ENCODE peak calls at places on chromosomes 4 and X, in four cellular contexts. B, S, F and G are unnamed samples.

GRCh38 chrX:19824603-19825002 is 62.8 kb downstream of the SH3KBP1 start:
- DNase-seq in B (no peak), S (no peak), F (no peak), G (no peak)

GRCh38 chr4:10326075-10326474 is 131.2 kb downstream of the ZNF518B start:
- DNase-seq in B (no peak), S (no peak), F (no peak), G (no peak)

GRCh38 chr4:6087669-6088068 is 69.4 kb upstream of the C4orf50 start:
- DNase-seq in B (peak), S (no peak), F (peak), G (peak)

GRCh38 chr4:112693507-112693906 is 56.6 kb downstream of the LARP7 start:
- DNase-seq in B (no peak), S (no peak), F (no peak), G (no peak)

GRCh38 chr4:80134936-80135701 is 62.1 kb upstream of the ANTXR2 start:
- DNase-seq in B (no peak), S (no peak), F (no peak), G (no peak)

GRCh38 chrX:56499372-56499771 is 64.1 kb upstream of the UBQLN2 start:
- DNase-seq in B (no peak), S (no peak), F (no peak), G (no peak)

GRCh38 chr4:117064297-117064696 is 21.1 kb downstream of the TRAM1L1 start:
- DNase-seq in B (no peak), S (no peak), F (no peak), G (no peak)

GRCh38 chr4:1887065-1887464 is 15.9 kb downstream of the NSD2 start:
- DNase-seq in B (no peak), S (no peak), F (no peak), G (no peak)

DNA sequence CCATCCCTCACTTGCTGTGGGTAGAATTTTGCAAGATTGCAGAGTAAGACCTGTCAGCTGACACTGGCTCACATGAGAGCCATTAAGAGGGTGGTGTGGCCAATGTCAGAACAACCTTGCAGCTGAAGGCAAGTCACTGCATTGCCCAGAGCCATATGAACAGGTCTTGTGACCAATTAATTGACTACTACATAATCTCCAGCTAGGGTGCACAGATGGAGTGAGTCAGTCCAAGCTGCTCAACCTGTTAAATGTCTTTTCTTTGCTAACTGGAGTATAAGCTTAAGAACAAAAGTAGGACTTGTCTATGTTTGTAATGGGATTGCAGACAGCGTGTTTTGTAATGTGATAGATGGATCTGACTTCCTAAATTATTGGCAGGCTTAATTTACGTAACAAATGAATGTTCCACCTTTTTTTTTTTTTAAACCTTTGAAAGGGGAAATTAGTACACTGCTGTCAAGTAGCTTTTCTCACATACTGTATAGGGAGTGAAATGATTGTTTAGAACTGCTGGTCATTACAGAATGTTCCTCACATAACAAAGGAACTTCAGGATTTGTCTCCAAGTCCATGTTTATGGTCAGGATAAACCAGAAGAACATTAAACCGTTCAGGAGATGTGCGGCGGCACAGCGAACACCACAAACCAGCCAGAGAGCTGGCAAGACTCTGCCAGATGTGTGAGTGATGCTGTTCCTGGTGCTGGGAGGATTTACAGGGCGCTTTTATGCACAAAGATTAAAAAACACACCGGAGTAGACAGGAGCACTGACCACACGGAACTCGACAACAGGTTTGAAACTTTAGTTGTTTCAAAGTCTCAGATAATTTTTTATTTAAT is 37.0 kb downstream of the FNIP2 start:
- DNase-seq in B (no peak), S (peak), F (no peak), G (no peak)
- H3K4me3 ChIP-seq in B (no peak), S (peak), F (no peak), G (no peak)

GRCh38 chr4:151674804-151675290 is 86.0 kb downstream of the GATB start:
- DNase-seq in B (peak), S (peak), F (peak), G (peak)
- H3K4me3 ChIP-seq in B (no peak), S (no peak), F (peak), G (no peak)

GRCh38 chr4:142645478-142646108 is 200.5 kb downstream of the INPP4B start:
- DNase-seq in B (no peak), S (no peak), F (no peak), G (no peak)
- H3K4me3 ChIP-seq in B (no peak), S (no peak), F (no peak), G (no peak)

GRCh38 chrX:146477341-146477740 is 332.2 kb upstream of the CXorf51B start:
- DNase-seq in B (no peak), S (no peak), F (no peak), G (no peak)

DNA sequence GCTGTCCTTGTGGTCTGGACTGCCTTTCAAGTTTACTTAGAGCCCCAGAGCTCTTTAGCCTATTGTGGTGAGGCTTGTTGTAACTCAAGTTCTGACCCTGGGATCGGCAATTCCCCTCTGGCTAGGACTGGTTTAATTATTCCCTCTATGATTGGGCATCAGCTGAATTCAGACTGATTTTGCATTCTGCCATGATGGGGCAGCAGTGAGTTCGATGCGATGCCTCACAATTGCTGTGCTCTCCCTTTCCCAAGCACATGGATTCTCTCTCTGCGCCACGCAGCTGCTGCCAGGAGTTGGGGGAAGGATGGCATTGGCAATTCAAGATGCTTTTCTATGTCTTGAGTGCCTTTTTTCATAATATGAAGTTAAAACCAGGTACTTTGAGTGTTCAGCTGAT is 327.8 kb upstream of the CXorf51B start:
- DNase-seq in B (peak), S (no peak), F (no peak), G (peak)
- H3K4me3 ChIP-seq in B (no peak), S (no peak), F (no peak), G (no peak)

GRCh38 chr4:167238226-167238625 is 3.9 kb upstream of the SPOCK3 start:
- DNase-seq in B (no peak), S (no peak), F (no peak), G (no peak)

GRCh38 chr4:167230744-167231143 is 3.5 kb downstream of the SPOCK3 start:
- DNase-seq in B (no peak), S (no peak), F (no peak), G (no peak)

GRCh38 chr4:167234388-167234881 is at the start of gene SPOCK3:
- DNase-seq in B (peak), S (peak), F (peak), G (peak)

GRCh38 chr4:167233523-167234387 is 539 bp downstream of the SPOCK3 start:
- DNase-seq in B (peak), S (no peak), F (peak), G (peak)

DNA sequence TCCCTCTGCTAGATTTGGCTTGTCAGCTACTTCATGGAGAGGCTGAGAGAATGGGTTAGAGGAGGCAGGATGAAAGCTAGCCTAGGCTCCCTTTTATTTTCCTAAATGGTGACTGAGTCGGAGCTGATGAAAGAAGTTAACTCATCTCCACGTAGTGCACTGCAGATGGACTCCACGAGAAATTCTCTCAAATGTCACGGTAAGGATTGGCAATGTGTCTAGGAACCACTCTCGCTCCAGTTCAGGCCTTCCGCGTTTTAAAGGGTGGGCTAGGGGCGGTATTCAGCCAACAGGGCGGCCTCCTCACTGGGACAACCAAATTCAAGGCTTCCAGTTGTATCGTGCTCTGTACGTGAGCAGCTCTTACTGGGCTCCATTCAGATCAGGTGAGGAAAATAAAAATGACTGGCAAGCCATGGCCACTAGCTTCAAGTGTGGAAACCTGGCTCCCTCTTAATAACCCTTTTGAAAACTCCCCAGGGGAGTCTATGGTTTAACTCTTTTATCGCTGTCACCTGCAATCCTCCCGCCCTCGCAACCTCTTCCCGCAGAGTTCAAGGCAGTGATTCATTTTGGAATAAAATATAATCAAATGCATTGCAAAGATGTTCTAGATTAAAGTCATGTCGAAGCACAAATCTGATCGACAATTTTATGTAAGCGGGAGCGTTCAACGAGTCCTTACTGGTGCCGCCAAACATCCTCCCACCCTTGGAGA is 1.3 kb downstream of the SPOCK3 start:
- DNase-seq in B (peak), S (no peak), F (peak), G (peak)
- H3K4me3 ChIP-seq in B (peak), S (no peak), F (peak), G (peak)

DNA sequence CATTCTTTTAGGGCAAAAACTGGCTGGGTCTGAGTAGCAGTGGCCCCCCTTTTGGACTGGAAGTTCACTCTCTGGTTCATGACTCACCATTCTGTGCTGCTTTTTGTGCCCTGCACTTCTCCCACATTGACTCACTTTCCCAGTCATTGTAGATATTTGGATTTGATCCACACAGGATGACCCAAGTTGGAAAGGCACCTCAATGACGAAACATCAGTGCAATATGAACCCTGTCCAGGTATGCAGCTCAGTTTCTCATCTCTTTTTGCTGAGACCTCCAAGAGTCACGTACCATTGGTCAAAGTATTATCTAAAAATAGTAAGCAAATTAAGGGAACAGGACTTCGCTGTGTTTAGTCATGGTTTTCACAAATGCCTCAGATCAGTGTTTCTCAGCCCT is 92.7 kb downstream of the CBLL2 start:
- DNase-seq in B (no peak), S (no peak), F (no peak), G (no peak)
- H3K4me3 ChIP-seq in B (no peak), S (no peak), F (no peak), G (no peak)